ENCODE peak calls at places on chromosomes 3 and 15, in seven cellular contexts. C, N, Z, B, D, S and Q are unnamed samples.

GRCh38 chr3:39707314-39707909 is 102.0 kb upstream of the MYRIP start:
- DNase-seq in Z (no peak), D (no peak), N (peak; percentile 17), C (peak; percentile 71), S (peak; percentile 52), B (no peak), Q (no peak)

GRCh38 chr15:87563840-87564239 is 692.7 kb downstream of the NTRK3 start:
- DNase-seq in Z (no peak), D (no peak), N (no peak), C (no peak), B (no peak), S (no peak), Q (no peak)

GRCh38 chr3:123818921-123819429 is 65.2 kb downstream of the MYLK start:
- DNase-seq in D (peak; percentile 96), Z (no peak), C (peak; percentile 58), S (no peak), N (peak; percentile 51), B (no peak), Q (no peak)

GRCh38 chr15:70034596-70034995 is 63.1 kb downstream of the TLE3 start:
- DNase-seq in Z (no peak), S (no peak), C (no peak), N (no peak), B (no peak), D (no peak), Q (no peak)

GRCh38 chr3:38404286-38404685 is 49.4 kb upstream of the ACVR2B start:
- DNase-seq in S (no peak), N (peak; percentile 84), D (peak; percentile 21), B (no peak), C (peak; percentile 37), Z (no peak), Q (peak; percentile 40)

GRCh38 chr3:11172136-11172670 is 17.9 kb downstream of the HRH1 start:
- DNase-seq in Z (no peak), B (no peak), D (no peak), C (peak; percentile 61), S (no peak), N (peak; percentile 60), Q (no peak)

GRCh38 chr3:130276203-130276803 is 69.2 kb upstream of the COL6A5 start:
- DNase-seq in N (peak; percentile 74), B (no peak), Z (no peak), D (peak; percentile 44), S (peak; percentile 65), C (peak; percentile 75), Q (peak; percentile 22)

GRCh38 chr3:60217156-60217911 is 1033.9 kb downstream of the FHIT start:
- DNase-seq in D (no peak), Z (no peak), B (no peak), S (no peak), N (peak; percentile 22), C (no peak), Q (no peak)

GRCh38 chr3:30282052-30282708 is 324.2 kb upstream of the TGFBR2 start:
- DNase-seq in S (peak; percentile 70), C (peak; percentile 92), B (no peak), Z (no peak), D (peak; percentile 85), N (peak; percentile 64), Q (no peak)

GRCh38 chr3:183359036-183359435 is 69.4 kb downstream of the MCF2L2 start:
- DNase-seq in D (no peak), S (no peak), C (no peak), B (no peak), Z (no peak), N (no peak), Q (no peak)

GRCh38 chr15:64635486-64635815 is 139.9 kb downstream of the RBPMS2 start:
- DNase-seq in Z (peak; percentile 55), C (peak; percentile 96), S (peak; percentile 15), N (peak; percentile 89), D (peak; percentile 75), B (no peak), Q (peak; percentile 29)

GRCh38 chr15:38600241-38600640 is 35.6 kb upstream of the RASGRP1 start:
- DNase-seq in S (no peak), N (no peak), Z (no peak), B (no peak), D (no peak), C (no peak), Q (no peak)

GRCh38 chr15:53811530-53811929 is 52.1 kb upstream of the WDR72 start:
- DNase-seq in D (no peak), C (peak; percentile 0), B (no peak), S (peak; percentile 12), Z (no peak), N (peak; percentile 29), Q (no peak)

GRCh38 chr3:117603097-117603496 is 893.5 kb downstream of the TUSC7 start:
- DNase-seq in D (no peak), B (no peak), S (no peak), N (no peak), C (no peak), Z (no peak), Q (no peak)

GRCh38 chr3:141412087-141412935 is 44.0 kb downstream of the ZBTB38 start:
- DNase-seq in S (peak; percentile 44), B (peak; percentile 66), Z (peak; percentile 69), D (peak; percentile 58), N (peak; percentile 95), C (peak; percentile 80), Q (peak; percentile 63)

GRCh38 chr3:102419786-102420185 is 15.0 kb upstream of the ZPLD1 start:
- DNase-seq in S (no peak), N (no peak), Z (no peak), C (no peak), B (no peak), D (no peak), Q (no peak)

GRCh38 chr3:32743934-32744333 is 58.9 kb downstream of the CNOT10 start:
- DNase-seq in C (peak; percentile 66), B (no peak), S (no peak), D (no peak), N (peak; percentile 96), Z (no peak), Q (peak; percentile 44)

GRCh38 chr3:135393898-135394525 is 571.5 kb upstream of the PPP2R3A start:
- DNase-seq in S (no peak), N (no peak), Z (no peak), D (no peak), B (no peak), C (no peak), Q (no peak)

GRCh38 chr15:78104119-78104479 is 11.7 kb downstream of the SH2D7 start:
- DNase-seq in D (no peak), Z (peak; percentile 3), C (no peak), S (no peak), N (no peak), B (no peak), Q (no peak)

GRCh38 chr3:13099707-13100106 is 26.5 kb upstream of the IQSEC1 start:
- DNase-seq in N (no peak), D (no peak), B (no peak), S (no peak), C (no peak), Z (no peak), Q (no peak)

GRCh38 chr3:53846134-53846850 is at the start of the genes CHDH and IL17RB:
- DNase-seq in D (peak; percentile 32), Z (peak; percentile 92), B (peak; percentile 76), S (peak; percentile 84), C (no peak), N (no peak), Q (peak; percentile 86)

GRCh38 chr3:52289747-52290595 is 2.3 kb downstream of the GLYCTK start:
- DNase-seq in C (no peak), N (no peak), D (no peak), B (no peak), S (no peak), Z (peak; percentile 84), Q (peak; percentile 84)
- TF ChIP-seq CTCF in C (no peak), N (no peak), D (no peak), B (no peak), S (no peak), Z (no peak), Q (no peak)

DNA sequence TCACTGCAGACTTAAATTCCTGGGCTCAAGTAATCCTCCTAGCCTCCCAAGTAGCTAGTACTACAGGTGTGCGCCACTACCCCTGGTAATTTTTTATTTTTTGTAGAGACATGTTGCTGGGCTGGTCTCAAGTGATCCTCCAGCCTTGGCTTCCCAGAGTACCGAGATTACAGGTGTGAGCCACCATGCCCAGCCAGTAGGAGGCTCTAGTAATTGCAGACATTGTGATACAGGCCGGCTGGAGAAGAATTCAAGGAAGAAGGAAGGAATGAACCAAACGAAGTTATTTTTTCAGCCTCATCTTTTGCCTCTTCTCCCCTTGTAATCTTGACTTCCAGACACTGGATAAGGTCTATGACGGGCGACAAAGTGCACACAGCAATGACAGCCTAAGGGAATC is 3.2 kb upstream of the PPP4R2 start:
- DNase-seq in S (no peak), C (no peak), D (no peak), N (no peak), Z (no peak), B (no peak), Q (no peak)
- TF ChIP-seq CTCF in S (peak; percentile 15), C (no peak), D (no peak), N (no peak), Z (no peak), B (no peak), Q (no peak)

DNA sequence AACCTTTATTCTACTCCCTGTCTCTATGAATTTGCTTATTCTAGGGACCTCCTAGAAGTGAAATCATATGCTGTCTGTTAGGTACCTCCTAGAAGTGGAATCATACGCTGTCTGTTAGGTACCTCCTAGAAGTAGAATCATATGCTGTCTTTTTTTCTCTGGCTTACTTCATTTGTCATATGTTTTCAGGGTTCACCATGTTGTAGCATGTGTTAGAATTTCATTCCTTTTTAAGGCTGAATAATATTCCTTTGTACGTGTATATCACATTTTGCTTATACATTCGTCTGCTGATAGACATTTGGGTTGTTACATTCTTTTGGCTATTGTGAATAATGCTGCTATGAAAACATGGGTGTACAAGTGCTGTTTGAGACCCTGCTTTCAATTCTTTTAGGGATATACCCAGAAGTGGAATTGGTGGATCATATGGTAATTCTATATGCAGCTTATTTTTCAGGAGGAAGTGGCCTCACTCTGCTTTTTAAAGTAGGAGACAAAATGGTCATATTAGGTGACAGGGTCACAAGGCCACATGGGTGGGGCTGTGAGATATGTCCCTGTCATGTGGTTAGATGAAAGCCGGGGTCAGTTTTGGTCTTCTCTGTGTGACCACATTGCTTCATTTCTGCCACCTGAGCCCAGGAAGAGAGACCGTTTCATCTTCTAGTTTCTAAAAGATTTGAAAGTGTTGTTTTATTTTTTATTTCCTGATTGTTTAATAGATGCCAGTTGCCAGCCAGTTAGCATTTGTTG is 76.7 kb downstream of the FLNB start:
- DNase-seq in C (no peak), N (no peak), B (no peak), Z (no peak), S (no peak), D (no peak), Q (no peak)
- TF ChIP-seq CTCF in C (no peak), N (no peak), B (no peak), Z (no peak), S (no peak), D (no peak), Q (no peak)

GRCh38 chr15:60343221-60343970 is 54.4 kb downstream of the ANXA2 start:
- DNase-seq in D (peak; percentile 66), C (no peak), S (no peak), N (no peak), B (no peak), Z (no peak), Q (no peak)

GRCh38 chr15:60337069-60337468 is 60.7 kb downstream of the ANXA2 start:
- DNase-seq in Z (no peak), S (no peak), D (no peak), N (no peak), C (no peak), B (no peak), Q (no peak)

GRCh38 chr15:60339236-60339635 is 58.5 kb downstream of the ANXA2 start:
- DNase-seq in N (no peak), D (no peak), S (no peak), C (no peak), Z (no peak), B (no peak), Q (no peak)

GRCh38 chr15:60338810-60339209 is 59.0 kb downstream of the ANXA2 start:
- DNase-seq in B (no peak), S (no peak), C (no peak), Z (no peak), D (no peak), N (no peak), Q (no peak)

GRCh38 chr15:60340207-60340921 is 57.4 kb downstream of the ANXA2 start:
- DNase-seq in S (no peak), B (no peak), N (no peak), C (no peak), Z (no peak), D (no peak), Q (no peak)
- TF ChIP-seq CTCF in S (peak; percentile 8), B (no peak), N (peak; percentile 11), C (peak; percentile 21), Z (no peak), D (no peak), Q (no peak)